ENCODE peak calls at places on chromosomes 12 and 14, in five cellular contexts. One of them, this sample, is unnamed.

GRCh38 chr12:126434412-126434811 is 1369.2 kb downstream of the AACS start:
- DNase-seq in DND-41: no peak
- DNase-seq in bronchial epithelial cell: no peak
- DNase-seq in HCT116: no peak
- DNase-seq in GM06990: no peak
- DNase-seq in this sample: no peak

GRCh38 chr14:81341405-81342180 is 58.5 kb downstream of the STON2 start:
- DNase-seq in DND-41: no peak
- DNase-seq in bronchial epithelial cell: no peak
- DNase-seq in HCT116: no peak
- DNase-seq in GM06990: no peak
- DNase-seq in this sample: no peak

GRCh38 chr12:112121780-112122565 is 3.4 kb upstream of the TRAFD1 start:
- DNase-seq in DND-41: no peak
- DNase-seq in bronchial epithelial cell: peak; percentile 80
- DNase-seq in HCT116: peak; percentile 26
- DNase-seq in GM06990: no peak
- DNase-seq in this sample: no peak

GRCh38 chr14:22791302-22791701 is 23.9 kb downstream of the SLC7A7 start:
- DNase-seq in DND-41: no peak
- DNase-seq in bronchial epithelial cell: peak; percentile 61
- DNase-seq in HCT116: no peak
- DNase-seq in GM06990: no peak
- DNase-seq in this sample: no peak

GRCh38 chr12:62977419-62977818 is 42.5 kb upstream of the PPM1H start:
- DNase-seq in DND-41: no peak
- DNase-seq in bronchial epithelial cell: peak; percentile 39
- DNase-seq in HCT116: peak; percentile 8
- DNase-seq in GM06990: no peak
- DNase-seq in this sample: no peak

GRCh38 chr14:57970175-57970574 is 104.3 kb upstream of the SLC35F4 start:
- DNase-seq in DND-41: no peak
- DNase-seq in bronchial epithelial cell: no peak
- DNase-seq in HCT116: no peak
- DNase-seq in GM06990: no peak
- DNase-seq in this sample: no peak

GRCh38 chr12:89542912-89543592 is 17.2 kb upstream of the POC1B start:
- DNase-seq in DND-41: peak; percentile 72
- DNase-seq in bronchial epithelial cell: peak; percentile 74
- DNase-seq in HCT116: peak; percentile 77
- DNase-seq in GM06990: no peak
- DNase-seq in this sample: peak; percentile 73

GRCh38 chr14:72608391-72609204 is 285.3 kb downstream of the DPF3 start:
- DNase-seq in DND-41: no peak
- DNase-seq in bronchial epithelial cell: peak; percentile 86
- DNase-seq in HCT116: peak; percentile 33
- DNase-seq in GM06990: no peak
- DNase-seq in this sample: no peak

GRCh38 chr14:77066555-77067172 is 31.4 kb upstream of the CIPC start:
- DNase-seq in DND-41: no peak
- DNase-seq in bronchial epithelial cell: no peak
- DNase-seq in HCT116: no peak
- DNase-seq in GM06990: no peak
- DNase-seq in this sample: no peak

GRCh38 chr14:71243697-71244096 is 336.4 kb downstream of the PCNX1 start:
- DNase-seq in DND-41: no peak
- DNase-seq in bronchial epithelial cell: no peak
- DNase-seq in HCT116: no peak
- DNase-seq in GM06990: no peak
- DNase-seq in this sample: no peak

GRCh38 chr12:1220127-1221092 is 229.4 kb downstream of the ERC1 start:
- DNase-seq in DND-41: no peak
- DNase-seq in bronchial epithelial cell: peak; percentile 21
- DNase-seq in HCT116: no peak
- DNase-seq in GM06990: no peak
- DNase-seq in this sample: no peak

GRCh38 chr12:87779858-87780498 is 249.2 kb downstream of the C12orf50 start:
- DNase-seq in DND-41: no peak
- DNase-seq in bronchial epithelial cell: peak; percentile 18
- DNase-seq in HCT116: no peak
- DNase-seq in GM06990: no peak
- DNase-seq in this sample: no peak

GRCh38 chr14:56555921-56556570 is 23.6 kb upstream of the TMEM260 start:
- DNase-seq in DND-41: no peak
- DNase-seq in bronchial epithelial cell: peak; percentile 72
- DNase-seq in HCT116: peak; percentile 60
- DNase-seq in GM06990: no peak
- DNase-seq in this sample: peak; percentile 72

GRCh38 chr14:56794088-56794556 is 16.2 kb downstream of the OTX2 start:
- DNase-seq in DND-41: no peak
- DNase-seq in bronchial epithelial cell: no peak
- DNase-seq in HCT116: no peak
- DNase-seq in GM06990: no peak
- DNase-seq in this sample: no peak

GRCh38 chr12:39199371-39199770 is 243.5 kb downstream of the KIF21A start:
- DNase-seq in DND-41: no peak
- DNase-seq in bronchial epithelial cell: peak; percentile 33
- DNase-seq in HCT116: no peak
- DNase-seq in GM06990: no peak
- DNase-seq in this sample: no peak

DNA sequence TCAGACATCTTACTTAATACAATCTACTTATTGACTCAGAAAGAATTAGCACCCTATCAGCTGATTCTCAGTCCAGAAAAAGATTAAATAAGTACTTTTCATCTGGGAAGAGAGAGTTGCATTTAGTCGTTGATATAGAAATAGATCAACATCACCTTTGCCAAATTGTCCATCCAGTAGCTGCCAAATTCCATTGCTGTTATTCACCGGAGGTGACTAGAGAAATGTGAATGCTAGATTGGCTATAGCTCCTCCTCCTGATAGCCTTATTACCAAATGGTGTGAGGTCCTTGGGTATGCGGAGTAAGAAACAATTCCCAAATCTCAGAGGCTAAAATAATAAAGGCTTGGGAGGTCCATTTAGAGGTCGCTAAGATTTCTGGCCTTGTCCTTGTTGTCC is 723.3 kb upstream of the FLRT2 start:
- DNase-seq in DND-41: no peak
- DNase-seq in bronchial epithelial cell: peak; percentile 72
- DNase-seq in HCT116: no peak
- DNase-seq in GM06990: no peak
- DNase-seq in this sample: no peak
- H3K4me3 ChIP-seq in DND-41: no peak overlapping the region
- H3K4me3 ChIP-seq in bronchial epithelial cell: no peak overlapping the region
- H3K4me3 ChIP-seq in HCT116: no peak overlapping the region
- H3K4me3 ChIP-seq in GM06990: no peak overlapping the region
- H3K4me3 ChIP-seq in this sample: no peak overlapping the region

DNA sequence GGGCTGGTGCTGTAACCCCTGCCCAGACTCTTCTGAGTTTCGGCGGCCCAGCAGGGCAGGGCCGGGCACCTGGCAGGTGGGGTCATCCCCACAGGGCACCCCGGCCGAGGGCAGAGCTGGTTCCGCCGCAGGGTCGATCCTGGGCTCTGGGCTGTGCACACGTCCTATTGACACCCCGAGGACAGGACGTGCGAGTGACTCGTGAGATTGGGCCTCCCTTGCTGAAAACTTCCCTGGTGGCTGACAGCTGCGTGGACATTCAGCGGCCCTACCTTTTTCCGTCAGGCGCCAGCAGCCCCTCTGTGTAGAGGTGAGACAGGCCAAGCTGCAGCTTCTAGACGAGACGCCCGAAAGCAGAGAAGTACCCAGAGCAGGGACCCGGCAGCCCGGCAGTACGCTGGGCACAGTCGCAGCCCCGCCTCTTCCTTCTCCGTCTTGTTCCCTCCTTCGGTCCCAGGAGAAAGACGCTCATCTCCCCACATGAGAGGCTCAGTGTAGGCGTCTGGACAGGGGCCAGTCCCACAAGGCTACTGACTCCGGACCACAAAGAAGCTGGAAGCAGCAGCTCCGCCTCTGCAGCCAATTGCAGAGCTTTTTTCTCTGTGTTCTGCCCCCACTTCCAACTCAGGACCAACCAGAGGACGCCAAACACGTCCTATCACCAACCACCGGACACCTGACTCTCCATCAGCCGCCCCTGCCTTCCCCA is at the start of gene LRCOL1:
- DNase-seq in DND-41: no peak
- DNase-seq in bronchial epithelial cell: peak; percentile 12
- DNase-seq in HCT116: no peak
- DNase-seq in GM06990: no peak
- DNase-seq in this sample: no peak
- H3K4me3 ChIP-seq in DND-41: no peak within 1 kb of the TSS
- H3K4me3 ChIP-seq in bronchial epithelial cell: no peak within 1 kb of the TSS
- H3K4me3 ChIP-seq in HCT116: no peak within 1 kb of the TSS
- H3K4me3 ChIP-seq in GM06990: no peak within 1 kb of the TSS
- H3K4me3 ChIP-seq in this sample: no peak within 1 kb of the TSS

GRCh38 chr12:31516702-31517101 is 74.2 kb downstream of the DENND5B start:
- DNase-seq in DND-41: no peak
- DNase-seq in bronchial epithelial cell: no peak
- DNase-seq in HCT116: no peak
- DNase-seq in GM06990: no peak
- DNase-seq in this sample: no peak
- H3K4me3 ChIP-seq in DND-41: no peak overlapping the region
- H3K4me3 ChIP-seq in bronchial epithelial cell: no peak overlapping the region
- H3K4me3 ChIP-seq in HCT116: no peak overlapping the region
- H3K4me3 ChIP-seq in GM06990: no peak overlapping the region
- H3K4me3 ChIP-seq in this sample: no peak overlapping the region

GRCh38 chr12:71800177-71800576 is 39.4 kb upstream of the TBC1D15 start:
- DNase-seq in DND-41: no peak
- DNase-seq in bronchial epithelial cell: no peak
- DNase-seq in HCT116: no peak
- DNase-seq in GM06990: no peak
- DNase-seq in this sample: no peak
- H3K4me3 ChIP-seq in DND-41: no peak overlapping the region
- H3K4me3 ChIP-seq in bronchial epithelial cell: no peak overlapping the region
- H3K4me3 ChIP-seq in HCT116: no peak overlapping the region
- H3K4me3 ChIP-seq in GM06990: no peak overlapping the region
- H3K4me3 ChIP-seq in this sample: no peak overlapping the region

DNA sequence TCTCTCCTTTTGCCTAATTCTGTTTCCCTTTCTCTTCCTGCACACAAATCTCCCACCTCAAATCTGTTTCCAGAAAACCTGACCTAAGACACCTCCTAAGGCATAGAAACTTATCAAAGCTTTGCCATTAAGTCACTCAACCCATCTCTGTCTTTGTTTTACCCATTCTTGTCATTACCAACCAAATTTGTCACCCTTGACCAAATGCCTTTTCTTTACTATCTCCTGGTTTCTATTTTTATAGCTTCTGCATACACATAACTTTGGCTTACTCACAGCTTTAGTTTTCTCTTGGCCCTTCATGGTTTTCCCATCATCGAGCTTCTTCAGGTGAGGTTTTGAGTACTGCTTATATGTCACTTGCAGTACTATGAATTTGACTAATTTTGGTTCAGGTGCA is 184.2 kb downstream of the BCAT1 start:
- DNase-seq in DND-41: no peak
- DNase-seq in bronchial epithelial cell: no peak
- DNase-seq in HCT116: no peak
- DNase-seq in GM06990: no peak
- DNase-seq in this sample: no peak
- H3K4me3 ChIP-seq in DND-41: no peak overlapping the region
- H3K4me3 ChIP-seq in bronchial epithelial cell: no peak overlapping the region
- H3K4me3 ChIP-seq in HCT116: no peak overlapping the region
- H3K4me3 ChIP-seq in GM06990: no peak overlapping the region
- H3K4me3 ChIP-seq in this sample: no peak overlapping the region

GRCh38 chr12:131793623-131794022 is 34.6 kb upstream of the MMP17 start:
- DNase-seq in DND-41: no peak
- DNase-seq in bronchial epithelial cell: no peak
- DNase-seq in HCT116: no peak
- DNase-seq in GM06990: no peak
- DNase-seq in this sample: no peak
- H3K4me3 ChIP-seq in DND-41: no peak overlapping the region
- H3K4me3 ChIP-seq in bronchial epithelial cell: no peak overlapping the region
- H3K4me3 ChIP-seq in HCT116: no peak overlapping the region
- H3K4me3 ChIP-seq in GM06990: no peak overlapping the region
- H3K4me3 ChIP-seq in this sample: no peak overlapping the region

This sample was measured in HAP-1.